ENCODE peak calls at places on chromosomes 16 and 17, in nine cellular contexts. A, O, L, F, H, Q, M, B and V are unnamed samples.

GRCh38 chr17:47221154-47221553 is 12.0 kb downstream of the MYL4 start:
- DNase-seq in A (no peak), O (no peak), L (no peak), F (no peak), H (no peak), Q (no peak), M (no peak), B (no peak), V (no peak)

GRCh38 chr16:48526058-48526957 is 83.7 kb downstream of the N4BP1 start:
- DNase-seq in A (peak; percentile 44), O (peak; percentile 87), L (no peak), F (peak; percentile 8), H (peak; percentile 50), Q (no peak), M (no peak), B (no peak), V (peak; percentile 73)

GRCh38 chr17:73731733-73732132 is 87.5 kb upstream of the SDK2 start:
- DNase-seq in A (no peak), O (no peak), L (no peak), F (no peak), H (no peak), Q (no peak), M (no peak), B (no peak), V (no peak)

GRCh38 chr16:31284926-31285325 is 25.2 kb downstream of the ITGAM start:
- DNase-seq in A (no peak), O (no peak), L (no peak), F (no peak), H (no peak), Q (no peak), M (no peak), B (no peak), V (no peak)

GRCh38 chr17:79543566-79543965 is 67.3 kb downstream of the RBFOX3 start:
- DNase-seq in A (no peak), O (no peak), L (no peak), F (no peak), H (no peak), Q (no peak), M (no peak), B (no peak), V (no peak)

GRCh38 chr17:2194778-2195417 is 108.7 kb downstream of the SMG6 start:
- DNase-seq in A (no peak), O (no peak), L (no peak), F (no peak), H (no peak), Q (no peak), M (no peak), B (no peak), V (no peak)

GRCh38 chr16:82192665-82193064 is 22.6 kb upstream of the MPHOSPH6 start:
- DNase-seq in A (no peak), O (peak; percentile 94), L (no peak), F (peak; percentile 38), H (no peak), Q (no peak), M (no peak), B (no peak), V (peak; percentile 6)

GRCh38 chr16:88634994-88635670 is 3.2 kb upstream of the IL17C start:
- DNase-seq in A (no peak), O (no peak), L (no peak), F (no peak), H (no peak), Q (no peak), M (no peak), B (no peak), V (no peak)

GRCh38 chr16:77191259-77191969 is 424 bp downstream of the MON1B start:
- DNase-seq in A (no peak), O (no peak), L (no peak), F (no peak), H (no peak), Q (no peak), M (no peak), B (no peak), V (peak; percentile 68)

GRCh38 chr16:59356709-59357108 is 622.6 kb upstream of the GOT2 start:
- DNase-seq in A (no peak), O (no peak), L (no peak), F (no peak), H (no peak), Q (no peak), M (no peak), B (no peak), V (no peak)

GRCh38 chr17:62950067-62950466 is 16.0 kb upstream of the TANC2 start:
- DNase-seq in A (no peak), O (peak; percentile 74), L (no peak), F (peak; percentile 77), H (no peak), Q (peak; percentile 56), M (peak; percentile 11), B (no peak), V (no peak)

GRCh38 chr17:67211742-67212141 is 33.3 kb downstream of the HELZ start:
- DNase-seq in A (no peak), O (peak; percentile 67), L (no peak), F (peak; percentile 20), H (no peak), Q (no peak), M (no peak), B (no peak), V (no peak)

GRCh38 chr16:55703003-55704001 is 47.5 kb downstream of the SLC6A2 start:
- DNase-seq in A (peak; percentile 18), O (peak; percentile 60), L (no peak), F (peak; percentile 44), H (no peak), Q (no peak), M (no peak), B (peak; percentile 50), V (peak; percentile 53)

GRCh38 chr16:48161906-48162305 is 6.1 kb upstream of the ABCC12 start:
- DNase-seq in A (no peak), O (no peak), L (no peak), F (no peak), H (no peak), Q (no peak), M (no peak), B (no peak), V (no peak)

GRCh38 chr16:11526921-11527320 is 59.8 kb downstream of the LITAF start:
- DNase-seq in A (no peak), O (no peak), L (no peak), F (no peak), H (peak; percentile 74), Q (peak; percentile 60), M (no peak), B (no peak), V (peak; percentile 12)

GRCh38 chr17:7391307-7391706 is 3.0 kb downstream of the PLSCR3 start:
- DNase-seq in A (no peak), O (no peak), L (no peak), F (no peak), H (no peak), Q (no peak), M (no peak), B (no peak), V (no peak)
- H3K4me3 ChIP-seq in A (no peak overlapping the region), O (no peak overlapping the region), L (no peak overlapping the region), F (no peak overlapping the region), H (no peak overlapping the region), Q (no peak overlapping the region), M (no peak overlapping the region), B (no peak overlapping the region), V (no peak overlapping the region)

GRCh38 chr17:66038125-66038524 is 153.8 kb downstream of the CEP112 start:
- DNase-seq in A (no peak), O (no peak), L (no peak), F (no peak), H (no peak), Q (no peak), M (no peak), B (no peak), V (no peak)

GRCh38 chr17:66043419-66043818 is 148.5 kb downstream of the CEP112 start:
- DNase-seq in A (no peak), O (no peak), L (no peak), F (no peak), H (no peak), Q (no peak), M (no peak), B (no peak), V (no peak)

GRCh38 chr17:66044083-66044482 is 147.8 kb downstream of the CEP112 start:
- DNase-seq in A (no peak), O (no peak), L (no peak), F (no peak), H (no peak), Q (no peak), M (no peak), B (no peak), V (no peak)

DNA sequence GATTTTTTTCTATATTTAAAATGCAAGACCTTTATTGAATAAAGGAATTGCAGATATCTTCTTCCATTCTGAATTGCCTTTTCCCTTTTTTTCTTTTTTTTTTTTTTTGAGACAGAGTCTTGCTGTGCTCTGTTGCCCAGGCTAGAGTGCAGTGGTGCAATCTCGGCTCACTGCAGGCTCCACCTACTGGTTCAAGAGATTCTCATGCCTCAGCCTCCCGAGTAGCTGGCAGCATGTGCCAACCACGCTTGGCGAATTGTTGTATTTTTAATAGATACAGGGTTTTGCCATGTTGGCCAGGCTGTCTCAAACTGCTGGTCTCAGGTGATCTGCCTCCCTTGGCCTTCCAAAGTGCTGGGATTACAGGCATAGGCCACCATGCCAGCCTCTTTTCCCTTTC is 151.5 kb downstream of the CEP112 start:
- DNase-seq in A (no peak), O (no peak), L (no peak), F (no peak), H (no peak), Q (no peak), M (no peak), B (no peak), V (no peak)
- TF ChIP-seq CTCF in A (peak; percentile 29), O (no peak), L (no peak), F (no peak), H (no peak), Q (peak; percentile 32), M (no peak), B (no peak), V (no peak)

GRCh38 chr17:41733348-41734138 is 900 bp downstream of the HAP1 start:
- DNase-seq in A (no peak), O (no peak), L (no peak), F (no peak), H (no peak), Q (no peak), M (no peak), B (no peak), V (no peak)
- H3K4me3 ChIP-seq in A (peak overlapping the region; percentile 57), O (peak overlapping the region; percentile 53), L (peak overlapping the region; percentile 70), F (no peak overlapping the region), H (no peak overlapping the region), Q (peak overlapping the region; percentile 52), M (peak overlapping the region; percentile 69), B (no peak overlapping the region), V (no peak overlapping the region)

GRCh38 chr17:50508573-50509460 is 578 bp downstream of the MYCBPAP start:
- DNase-seq in A (no peak), O (no peak), L (no peak), F (no peak), H (no peak), Q (no peak), M (no peak), B (no peak), V (peak; percentile 9)

GRCh38 chr17:50506298-50506697 is 1.9 kb upstream of the MYCBPAP start:
- DNase-seq in A (no peak), O (no peak), L (no peak), F (no peak), H (no peak), Q (no peak), M (no peak), B (no peak), V (no peak)

GRCh38 chr17:50511058-50511457 is 2.8 kb downstream of the MYCBPAP start:
- DNase-seq in A (no peak), O (peak; percentile 34), L (no peak), F (no peak), H (no peak), Q (no peak), M (no peak), B (no peak), V (peak; percentile 96)

GRCh38 chr17:50505731-50506130 is 2.5 kb upstream of the MYCBPAP start:
- DNase-seq in A (no peak), O (peak; percentile 50), L (no peak), F (no peak), H (no peak), Q (no peak), M (no peak), B (no peak), V (no peak)

GRCh38 chr17:50507871-50508572 is at the start of gene MYCBPAP:
- DNase-seq in A (peak; percentile 81), O (no peak), L (peak; percentile 87), F (peak; percentile 80), H (peak; percentile 90), Q (peak; percentile 64), M (peak; percentile 43), B (peak; percentile 74), V (peak; percentile 91)
- TF ChIP-seq CTCF in A (peak; percentile 39), O (peak; percentile 51), L (peak; percentile 26), F (no peak), H (no peak), Q (no peak), M (peak; percentile 26), B (peak; percentile 44), V (peak; percentile 23)